ENCODE peak calls at places on chromosomes 13 and 19, in nine cellular contexts. U is lower leg skin, R is IMR-90, N is thoracic aorta, M is BE2C, E is LNCaP clone FGC, Q is uterus, C is fibroblast of lung, Y is left lung. B is an unnamed sample.

GRCh38 chr13:98174321-98174720 is 2.7 kb downstream of the RNF113B start:
- DNase-seq in U (no peak), R (no peak), N (no peak), M (no peak), E (peak; percentile 44), Q (no peak), C (peak; percentile 73), Y (no peak), B (no peak)

GRCh38 chr13:37209621-37210020 is 104.2 kb upstream of the CSNK1A1L start:
- DNase-seq in U (no peak), R (peak; percentile 13), N (no peak), M (no peak), E (no peak), Q (no peak), C (no peak), Y (no peak), B (no peak)

GRCh38 chr13:93861818-93862217 is 617.7 kb downstream of the DCT start:
- DNase-seq in U (no peak), R (peak; percentile 92), N (no peak), M (peak; percentile 57), E (no peak), Q (no peak), C (peak; percentile 71), Y (no peak), B (peak; percentile 13)

GRCh38 chr19:54952591-54953344 is 5.4 kb upstream of the NLRP7 start:
- DNase-seq in U (no peak), R (no peak), N (no peak), M (no peak), E (no peak), Q (no peak), C (no peak), Y (peak; percentile 63), B (peak; percentile 43)

GRCh38 chr13:95002968-95003813 is 290.8 kb upstream of the SOX21 start:
- DNase-seq in U (no peak), R (no peak), N (no peak), M (no peak), E (no peak), Q (no peak), C (no peak), Y (peak; percentile 36), B (no peak)

GRCh38 chr19:5147971-5148793 is 179.3 kb downstream of the KDM4B start:
- DNase-seq in U (peak; percentile 66), R (no peak), N (peak; percentile 1), M (no peak), E (no peak), Q (no peak), C (no peak), Y (peak; percentile 29), B (no peak)

GRCh38 chr19:18419699-18420460 is 682 bp downstream of the SSBP4 start:
- DNase-seq in U (no peak), R (no peak), N (no peak), M (peak; percentile 56), E (no peak), Q (peak; percentile 59), C (no peak), Y (peak; percentile 33), B (no peak)

GRCh38 chr19:3167533-3168272 is 10.9 kb upstream of the S1PR4 start:
- DNase-seq in U (no peak), R (no peak), N (no peak), M (no peak), E (no peak), Q (no peak), C (no peak), Y (no peak), B (peak; percentile 34)

GRCh38 chr13:99648905-99649304 is 147.6 kb downstream of the TM9SF2 start:
- DNase-seq in U (no peak), R (no peak), N (no peak), M (no peak), E (no peak), Q (no peak), C (no peak), Y (no peak), B (no peak)

GRCh38 chr19:16208847-16209246 is 11.1 kb downstream of the AP1M1 start:
- DNase-seq in U (no peak), R (no peak), N (no peak), M (no peak), E (no peak), Q (no peak), C (no peak), Y (no peak), B (no peak)

GRCh38 chr13:113155982-113156655 is 2.3 kb upstream of the PROZ start:
- DNase-seq in U (no peak), R (no peak), N (no peak), M (no peak), E (no peak), Q (no peak), C (no peak), Y (no peak), B (no peak)

GRCh38 chr19:31278555-31279435 is 70.4 kb downstream of the TSHZ3 start:
- DNase-seq in U (no peak), R (no peak), N (no peak), M (no peak), E (no peak), Q (no peak), C (no peak), Y (peak; percentile 15), B (no peak)

GRCh38 chr19:493391-494170 is 2.7 kb upstream of the MADCAM1 start:
- DNase-seq in U (no peak), R (no peak), N (no peak), M (no peak), E (no peak), Q (no peak), C (no peak), Y (no peak), B (no peak)

GRCh38 chr19:31064486-31064885 is 284.8 kb downstream of the TSHZ3 start:
- DNase-seq in U (no peak), R (no peak), N (no peak), M (no peak), E (no peak), Q (no peak), C (no peak), Y (no peak), B (peak; percentile 22)

GRCh38 chr19:46783670-46784069 is 4.7 kb downstream of the SLC1A5 start:
- DNase-seq in U (no peak), R (no peak), N (no peak), M (no peak), E (no peak), Q (no peak), C (no peak), Y (no peak), B (no peak)

GRCh38 chr13:40060318-40061007 is 405.0 kb downstream of the COG6 start:
- DNase-seq in U (peak; percentile 86), R (no peak), N (peak; percentile 24), M (peak; percentile 53), E (no peak), Q (peak; percentile 89), C (peak; percentile 71), Y (peak; percentile 42), B (peak; percentile 99)

GRCh38 chr13:49749852-49750251 is 42.6 kb downstream of the KPNA3 start:
- DNase-seq in U (no peak), R (peak; percentile 63), N (no peak), M (no peak), E (no peak), Q (no peak), C (peak; percentile 31), Y (no peak), B (peak; percentile 58)

GRCh38 chr13:36965767-36966166 is 33.4 kb downstream of the ALG5 start:
- DNase-seq in U (no peak), R (peak; percentile 90), N (no peak), M (no peak), E (peak; percentile 33), Q (no peak), C (peak; percentile 46), Y (no peak), B (peak; percentile 96)

GRCh38 chr19:29506619-29506911 is 19.2 kb upstream of the VSTM2B start:
- DNase-seq in U (no peak), R (no peak), N (no peak), M (no peak), E (no peak), Q (no peak), C (no peak), Y (no peak), B (no peak)

GRCh38 chr19:17103177-17103576 is 27.6 kb downstream of the MYO9B start:
- DNase-seq in U (no peak), R (peak; percentile 45), N (no peak), M (no peak), E (no peak), Q (no peak), C (peak; percentile 70), Y (no peak), B (peak; percentile 40)

GRCh38 chr19:41521860-41522555 is 54.0 kb upstream of the CEACAM21 start:
- DNase-seq in U (no peak), R (no peak), N (no peak), M (no peak), E (no peak), Q (no peak), C (no peak), Y (no peak), B (no peak)
- H3K4me3 ChIP-seq in U (peak overlapping the region; percentile 14), R (no peak overlapping the region), N (peak overlapping the region; percentile 67), M (no peak overlapping the region), E (no peak overlapping the region), Q (no peak overlapping the region), C (no peak overlapping the region), Y (peak overlapping the region; percentile 37), B (no peak overlapping the region)

DNA sequence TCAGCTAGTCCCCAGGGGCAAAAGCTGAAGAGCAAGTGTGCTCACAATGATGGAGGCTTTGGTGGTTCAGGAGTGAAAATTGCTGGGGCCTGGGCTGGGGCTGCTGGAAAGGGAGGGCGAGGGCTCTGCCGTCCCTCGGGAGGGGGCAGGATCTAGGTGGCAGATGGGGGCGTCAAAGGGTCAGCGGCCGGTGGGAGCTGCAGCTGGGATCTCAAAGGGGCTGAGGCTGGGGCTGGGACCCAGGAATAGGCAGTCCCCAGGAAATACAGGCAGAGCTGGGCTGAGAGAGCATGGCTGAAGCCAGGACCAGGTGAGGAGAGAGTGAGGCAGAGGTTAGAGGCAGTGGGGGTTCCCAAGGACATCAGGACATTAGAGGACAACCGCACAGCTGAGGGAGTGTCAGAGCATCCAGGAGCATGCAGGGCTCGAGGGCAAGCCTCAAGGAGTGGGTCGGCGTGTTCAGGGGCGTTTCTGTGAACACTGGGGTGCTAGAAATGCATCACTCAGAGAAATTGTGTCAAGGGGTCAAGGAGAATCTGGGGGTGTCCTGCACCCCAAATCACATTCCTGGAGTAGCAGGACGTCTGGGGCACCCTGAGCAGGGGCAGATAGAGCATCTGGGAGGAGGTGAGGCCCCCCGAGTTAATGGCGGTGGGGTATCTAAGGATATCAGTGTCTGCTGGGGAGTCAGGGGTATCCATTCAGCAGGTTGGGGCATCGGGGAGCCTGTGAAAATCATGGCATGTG is 1.2 kb upstream of the SYNE4 start:
- DNase-seq in U (no peak), R (no peak), N (no peak), M (no peak), E (no peak), Q (no peak), C (no peak), Y (no peak), B (no peak)
- H3K4me3 ChIP-seq in U (no peak overlapping the region), R (peak overlapping the region; percentile 24), N (peak overlapping the region; percentile 72), M (peak overlapping the region; percentile 46), E (peak overlapping the region; percentile 92), Q (peak overlapping the region; percentile 22), C (peak overlapping the region; percentile 15), Y (peak overlapping the region; percentile 46), B (peak overlapping the region; percentile 56)

GRCh38 chr13:90830782-90831181 is 516.7 kb upstream of the MIR17HG start:
- DNase-seq in U (no peak), R (no peak), N (no peak), M (no peak), E (no peak), Q (no peak), C (no peak), Y (no peak), B (no peak)
- H3K4me3 ChIP-seq in U (no peak overlapping the region), R (no peak overlapping the region), N (no peak overlapping the region), M (no peak overlapping the region), E (no peak overlapping the region), Q (no peak overlapping the region), C (no peak overlapping the region), Y (no peak overlapping the region), B (no peak overlapping the region)

GRCh38 chr13:32256243-32256642 is 58.9 kb downstream of the ZAR1L start:
- DNase-seq in U (no peak), R (no peak), N (no peak), M (no peak), E (no peak), Q (no peak), C (no peak), Y (no peak), B (no peak)
- H3K4me3 ChIP-seq in U (no peak overlapping the region), R (no peak overlapping the region), N (peak overlapping the region; percentile 75), M (no peak overlapping the region), E (no peak overlapping the region), Q (no peak overlapping the region), C (no peak overlapping the region), Y (peak overlapping the region; percentile 1), B (no peak overlapping the region)